ENCODE peak calls at places on chromosomes 7 and 10, in eight cellular contexts. G is lower lobe of right lung; S is upper lobe of right lung; V is CD8-positive, alpha-beta T cell; Q is breast epithelium; R is NT2/D1; K is fibroblast of mammary gland; M is astrocyte of the cerebellum. U is an unnamed sample.

GRCh38 chr10:124221356-124222297 is 128.2 kb upstream of the CHST15 start:
- DNase-seq in Q (no peak), R (no peak), V (no peak), K (peak), S (no peak), G (no peak), M (peak), U (no peak)

GRCh38 chr7:105719919-105720318 is 138.6 kb upstream of the EFCAB10 start:
- DNase-seq in M (no peak), S (no peak), V (no peak), Q (no peak), K (no peak), G (no peak), R (no peak), U (no peak)

GRCh38 chr7:4748267-4748666 is 27.2 kb upstream of the AP5Z1 start:
- DNase-seq in V (no peak), R (no peak), Q (no peak), S (no peak), G (no peak), K (no peak), M (no peak), U (no peak)

GRCh38 chr7:74482629-74483401 is 29.1 kb downstream of the GTF2IRD1 start:
- DNase-seq in S (no peak), Q (peak), G (no peak), K (peak), M (peak), V (no peak), R (no peak), U (peak)

GRCh38 chr7:10121641-10122040 is 852.0 kb upstream of the PHF14 start:
- DNase-seq in V (no peak), S (no peak), Q (no peak), M (no peak), K (no peak), G (no peak), R (peak), U (no peak)

GRCh38 chr7:31134246-31135188 is 82.4 kb downstream of the ADCYAP1R1 start:
- DNase-seq in S (peak), K (peak), G (peak), M (peak), R (peak), V (no peak), Q (peak), U (peak)

GRCh38 chr7:127477285-127478039 is 85.0 kb upstream of the ZNF800 start:
- DNase-seq in V (no peak), G (no peak), S (no peak), R (no peak), K (no peak), Q (no peak), M (no peak), U (no peak)

GRCh38 chr10:53314856-53315255 is 542.3 kb upstream of the MBL2 start:
- DNase-seq in S (no peak), M (peak), G (no peak), R (no peak), K (peak), V (no peak), Q (no peak), U (peak)

GRCh38 chr10:131099028-131099427 is 212.5 kb downstream of the TCERG1L start:
- DNase-seq in V (no peak), R (no peak), S (no peak), M (no peak), G (peak), K (no peak), Q (peak), U (no peak)

GRCh38 chr10:58741673-58742072 is 229.0 kb downstream of the BICC1 start:
- DNase-seq in M (no peak), R (no peak), G (no peak), Q (no peak), S (no peak), K (no peak), V (no peak), U (no peak)

GRCh38 chr7:101402081-101402779 is 39.6 kb downstream of the COL26A1 start:
- DNase-seq in R (peak), K (no peak), G (no peak), Q (peak), V (no peak), S (no peak), M (peak), U (no peak)

GRCh38 chr7:87332321-87332720 is 13.1 kb upstream of the CROT start:
- DNase-seq in K (no peak), V (no peak), Q (no peak), G (no peak), S (no peak), M (no peak), R (no peak), U (no peak)

GRCh38 chr10:45395554-45395953 is 21.5 kb downstream of the ALOX5 start:
- DNase-seq in V (no peak), G (no peak), R (no peak), K (no peak), Q (no peak), M (no peak), S (no peak), U (no peak)
- H3K4me3 ChIP-seq in V (no peak), G (no peak), R (no peak), K (no peak), Q (no peak), M (no peak), S (no peak), U (no peak)

DNA sequence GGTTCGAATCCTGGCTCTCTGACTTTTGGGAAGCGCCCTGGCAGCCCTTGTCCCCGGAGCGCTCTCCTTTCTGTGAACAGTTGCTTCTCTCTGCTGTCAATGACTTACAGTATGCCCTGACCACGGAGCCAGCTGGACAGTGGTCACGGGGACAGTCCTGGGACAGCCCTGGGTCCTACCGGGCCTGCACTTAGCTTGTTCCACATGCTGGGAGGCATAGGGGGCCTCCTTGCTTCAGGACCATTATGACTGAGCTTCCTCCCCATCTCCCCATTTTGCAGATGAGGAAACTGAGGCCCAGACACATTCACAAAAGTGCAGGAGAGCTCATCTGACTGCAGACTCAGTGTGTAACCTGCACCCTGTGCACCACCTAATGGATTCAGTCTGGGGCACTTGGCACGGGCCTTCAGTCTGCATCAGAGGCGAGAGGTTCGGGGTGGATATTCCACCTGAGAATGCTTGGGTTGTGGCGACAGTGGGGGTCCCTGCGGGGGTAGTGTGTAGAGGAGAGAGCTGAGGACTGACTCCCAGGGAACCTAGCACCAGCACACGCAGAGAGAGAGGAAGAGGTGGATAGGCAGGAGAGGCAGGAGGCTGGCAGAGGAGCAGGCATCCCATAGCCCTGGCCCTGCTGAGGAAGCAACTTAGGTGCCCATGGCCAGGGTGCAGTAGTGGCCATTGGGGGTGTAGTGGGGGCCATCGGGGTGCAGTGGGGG is 1.6 kb downstream of the DOCK1 start:
- DNase-seq in M (no peak), V (no peak), Q (no peak), S (no peak), G (no peak), K (no peak), R (no peak), U (no peak)
- H3K4me3 ChIP-seq in M (peak), V (no peak), Q (peak), S (peak), G (peak), K (peak), R (peak), U (peak)

DNA sequence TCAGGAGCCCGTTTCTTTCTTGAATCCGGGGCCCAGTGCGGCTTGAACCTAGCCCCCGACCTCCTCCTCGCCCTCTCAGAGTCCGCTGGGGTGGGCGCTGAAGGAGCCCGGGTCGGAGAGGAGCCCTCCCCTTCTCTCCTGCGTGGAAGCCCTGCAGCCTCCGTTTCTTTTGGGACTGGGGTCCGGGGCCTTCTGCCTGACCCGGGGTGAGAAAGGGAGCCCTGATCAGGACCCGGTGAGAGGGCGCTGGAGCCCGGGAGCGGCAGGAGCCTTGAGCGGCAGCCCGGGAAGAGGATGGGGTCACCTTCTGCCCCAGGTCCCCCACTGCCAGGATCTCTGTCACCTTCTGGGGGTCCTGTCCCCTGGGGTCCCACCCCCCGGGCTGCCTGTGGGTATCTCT is 162.3 kb downstream of the ZNF33B start:
- DNase-seq in V (no peak), G (no peak), M (no peak), K (no peak), R (no peak), S (no peak), Q (no peak), U (no peak)
- H3K4me3 ChIP-seq in V (no peak), G (peak), M (no peak), K (no peak), R (peak), S (peak), Q (peak), U (peak)

GRCh38 chr10:62424026-62424425 is 49.9 kb downstream of the ZNF365 start:
- DNase-seq in R (no peak), S (no peak), K (peak), Q (no peak), M (no peak), V (no peak), G (no peak), U (no peak)

GRCh38 chr10:62430881-62431280 is 56.7 kb downstream of the ZNF365 start:
- DNase-seq in K (no peak), V (no peak), R (no peak), M (no peak), G (no peak), S (no peak), Q (no peak), U (no peak)

GRCh38 chr10:62426600-62426999 is 52.4 kb downstream of the ZNF365 start:
- DNase-seq in G (no peak), R (peak), V (no peak), M (no peak), Q (no peak), K (no peak), S (no peak), U (no peak)

GRCh38 chr10:62422068-62422590 is 48.0 kb downstream of the ZNF365 start:
- DNase-seq in Q (no peak), V (no peak), R (no peak), M (no peak), K (peak), G (no peak), S (no peak), U (peak)

GRCh38 chr10:62426086-62426485 is 51.9 kb downstream of the ZNF365 start:
- DNase-seq in S (no peak), V (no peak), R (no peak), Q (no peak), G (no peak), K (peak), M (no peak), U (no peak)
- H3K4me3 ChIP-seq in S (no peak), V (no peak), R (no peak), Q (no peak), G (no peak), K (no peak), M (no peak), U (no peak)

GRCh38 chr7:99383203-99383602 is 8.7 kb downstream of the ARPC1B start:
- DNase-seq in Q (no peak), S (no peak), R (no peak), V (no peak), K (no peak), M (no peak), G (no peak), U (no peak)

GRCh38 chr7:99381664-99382075 is 7.1 kb downstream of the ARPC1B start:
- DNase-seq in M (no peak), R (no peak), G (no peak), K (no peak), V (no peak), Q (no peak), S (no peak), U (no peak)

GRCh38 chr7:99380032-99380822 is 5.7 kb downstream of the ARPC1B start:
- DNase-seq in Q (no peak), M (no peak), V (no peak), G (peak), K (peak), R (no peak), S (no peak), U (no peak)

GRCh38 chr7:99379043-99379577 is 4.6 kb downstream of the ARPC1B start:
- DNase-seq in R (no peak), G (peak), M (peak), K (peak), S (no peak), V (no peak), Q (no peak), U (peak)

DNA sequence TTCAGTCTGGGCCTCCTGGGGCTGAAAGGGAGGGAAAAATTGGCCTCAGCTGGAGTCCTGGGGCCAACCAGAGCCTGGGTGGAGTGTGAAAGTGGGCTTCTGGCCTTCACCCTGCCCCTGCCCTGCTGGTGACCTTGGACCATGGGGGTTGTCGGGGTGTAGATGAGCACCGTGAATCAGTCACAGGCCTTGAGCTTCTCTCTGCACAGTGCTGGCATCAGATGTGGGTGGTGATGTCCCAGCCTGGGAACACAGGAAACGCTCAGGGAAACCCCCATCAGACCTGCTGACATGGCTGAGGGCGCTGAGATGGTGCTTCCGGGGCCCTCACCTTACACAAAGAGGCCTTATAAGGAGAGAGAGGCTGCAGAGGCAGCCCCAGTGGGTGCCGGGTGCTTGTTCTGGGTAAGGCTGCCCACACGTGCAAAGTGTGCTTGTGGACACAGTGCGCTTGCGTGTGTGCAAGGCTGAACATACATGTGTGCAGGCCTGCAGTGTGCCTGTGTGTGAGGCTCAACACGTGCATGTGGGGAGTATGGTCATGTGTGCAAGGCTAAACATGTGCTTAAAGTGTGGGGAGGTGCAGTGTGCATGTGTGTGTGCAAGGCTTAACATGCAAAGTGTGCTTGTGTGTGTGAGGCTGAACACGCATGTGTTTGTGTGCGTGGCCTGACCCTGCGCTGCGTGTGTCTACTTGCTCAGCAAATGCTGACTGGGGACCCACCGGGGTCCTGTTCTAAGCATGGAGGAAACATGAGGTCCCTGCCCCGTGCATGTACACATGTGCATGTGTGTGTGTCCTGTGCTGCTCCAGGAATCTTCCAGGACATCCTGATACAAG is 6.5 kb downstream of the ARPC1B start:
- DNase-seq in K (no peak), R (no peak), G (no peak), M (no peak), S (no peak), V (peak), Q (no peak), U (no peak)
- H3K4me3 ChIP-seq in K (no peak), R (no peak), G (peak), M (no peak), S (peak), V (peak), Q (no peak), U (no peak)

DNA sequence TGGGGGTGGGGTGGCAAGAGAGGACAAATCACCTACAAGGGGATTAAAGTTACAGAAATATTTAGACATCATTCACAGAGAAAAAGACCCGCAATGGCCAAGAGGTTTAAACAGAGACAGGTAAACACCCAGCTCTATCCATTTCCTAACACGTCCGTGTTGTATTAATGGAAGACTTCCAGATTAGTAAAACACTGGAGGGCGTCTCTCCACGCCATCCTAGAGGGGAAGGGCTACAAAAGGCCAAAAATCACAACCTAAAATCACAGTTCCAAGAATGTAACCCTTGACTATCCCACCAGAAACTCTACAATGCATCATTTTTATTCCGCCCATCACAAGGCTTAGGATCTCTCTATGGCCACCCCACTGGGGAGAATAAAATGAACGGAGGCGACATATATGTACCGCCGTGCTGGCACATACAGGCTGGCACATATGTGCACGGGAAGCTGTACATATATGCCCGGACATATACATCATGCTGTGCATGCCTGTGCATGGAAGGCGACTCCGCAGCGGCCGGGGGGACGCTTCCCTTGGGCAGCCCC is 758 bp downstream of the PCLO start:
- DNase-seq in R (no peak), K (no peak), G (no peak), Q (no peak), V (no peak), M (no peak), S (no peak), U (no peak)
- H3K4me3 ChIP-seq in R (peak), K (peak), G (peak), Q (peak), V (peak), M (peak), S (peak), U (peak)

GRCh38 chr7:27155816-27156507 is 513 bp downstream of the HOXA7 start:
- DNase-seq in M (no peak), G (no peak), R (no peak), V (no peak), K (peak), Q (peak), S (peak), U (no peak)

GRCh38 chr7:27157717-27158431 is 1.4 kb upstream of the HOXA7 start:
- DNase-seq in R (no peak), G (no peak), V (no peak), M (no peak), K (no peak), S (no peak), Q (no peak), U (no peak)

GRCh38 chr7:27156508-27156898 is at the start of gene HOXA7:
- DNase-seq in K (peak), G (no peak), M (no peak), V (no peak), Q (peak), S (peak), R (peak), U (no peak)

GRCh38 chr7:27158436-27159277 is 2.2 kb upstream of the HOXA7 start:
- DNase-seq in K (peak), G (no peak), R (no peak), M (no peak), V (no peak), Q (no peak), S (peak), U (no peak)

DNA sequence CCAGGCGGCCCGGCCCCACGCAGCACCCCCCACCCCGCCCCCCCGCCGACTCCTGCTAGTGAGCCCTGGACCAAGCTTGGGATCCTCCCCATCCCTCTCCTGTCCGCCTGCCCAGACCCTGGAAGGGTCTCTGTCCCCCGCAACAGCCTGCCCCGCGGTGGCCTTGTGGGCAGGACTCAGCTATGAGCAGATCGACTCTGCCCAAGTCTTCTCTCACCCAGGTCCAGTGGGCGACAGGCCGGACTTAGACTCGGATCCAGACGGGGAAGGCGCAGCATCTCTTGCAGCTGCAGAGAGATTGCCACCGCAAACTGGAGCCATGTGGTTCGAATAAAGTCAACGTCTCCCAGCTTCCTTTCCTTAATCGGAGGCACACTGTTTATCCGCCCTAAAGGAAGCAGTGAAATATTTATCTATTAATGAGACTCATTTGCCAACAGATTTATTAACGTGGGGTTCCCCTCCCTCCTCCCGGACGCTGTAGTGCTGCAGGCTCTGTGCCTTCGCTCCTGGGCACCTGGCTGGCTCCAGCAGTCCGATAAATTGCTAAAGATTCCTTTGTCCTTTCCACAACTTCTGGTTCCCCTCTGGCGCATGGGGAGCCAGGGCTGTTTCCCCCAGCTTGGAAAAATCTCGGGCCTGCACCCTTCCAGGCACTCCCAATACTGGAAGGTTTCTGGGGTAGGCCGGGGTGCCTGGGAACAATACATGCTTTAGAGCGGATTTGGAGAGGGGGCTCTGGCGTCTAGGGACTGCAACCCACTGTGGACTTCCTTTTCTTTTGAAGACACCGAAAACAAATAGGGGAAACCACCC is 634 bp upstream of the HOXA7 start:
- DNase-seq in V (no peak), G (no peak), S (no peak), Q (no peak), R (no peak), M (no peak), K (peak), U (no peak)
- H3K4me3 ChIP-seq in V (no peak), G (peak), S (peak), Q (peak), R (peak), M (no peak), K (peak), U (peak)

DNA sequence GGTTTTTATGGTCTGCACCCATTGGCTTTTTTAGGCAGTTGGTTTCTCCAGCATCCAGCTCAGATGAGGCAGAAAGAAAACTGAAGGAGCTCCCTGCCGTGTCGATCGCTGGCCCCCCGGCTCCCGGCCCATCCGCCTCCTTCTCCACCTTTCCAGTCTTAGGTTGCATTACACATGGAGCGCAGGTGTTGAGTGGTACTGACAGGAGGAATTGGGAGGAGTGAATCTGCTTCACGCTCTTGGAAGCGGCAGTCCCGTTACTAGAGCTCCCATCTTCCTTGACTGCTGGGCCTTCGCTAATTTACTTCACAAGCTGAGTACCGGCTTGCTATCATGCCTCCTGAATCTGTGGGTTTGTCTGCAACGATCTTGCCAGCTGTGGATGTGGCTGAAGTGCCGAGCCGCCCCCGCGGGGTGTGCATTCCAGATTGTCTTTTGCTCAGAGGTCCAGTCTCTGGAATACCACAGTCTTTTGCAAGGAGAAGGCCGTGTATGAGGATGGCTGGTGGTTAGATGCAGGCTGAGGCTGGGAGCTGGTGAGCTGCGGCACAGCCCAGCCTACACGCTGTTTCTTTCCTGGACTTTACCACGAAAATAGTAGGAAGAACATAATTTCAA is 17.1 kb downstream of the IQCE start:
- DNase-seq in G (peak), M (no peak), V (no peak), S (no peak), K (peak), Q (no peak), R (no peak), U (no peak)
- H3K4me3 ChIP-seq in G (no peak), M (no peak), V (no peak), S (no peak), K (no peak), Q (no peak), R (no peak), U (no peak)